ENCODE peak calls at places on chromosomes 6 and 20, in nine cellular contexts. X, C, D, V, O, A, E, G and I are unnamed samples.
A peak's percentile ranks its signal among the peaks of the same experiment; 100 is the strongest.

GRCh38 chr6:47187883-47188587 is 121.7 kb downstream of the TNFRSF21 start:
- DNase-seq in C (no peak), G (peak; percentile 44), E (no peak), O (no peak), D (no peak), V (no peak), X (no peak), A (peak; percentile 41), I (no peak)

GRCh38 chr6:40556881-40557280 is 30.3 kb downstream of the LRFN2 start:
- DNase-seq in C (no peak), V (no peak), O (no peak), X (no peak), D (no peak), G (no peak), A (no peak), E (no peak), I (no peak)

GRCh38 chr6:137683886-137684285 is 183.2 kb upstream of the TNFAIP3 start:
- DNase-seq in X (no peak), G (no peak), D (no peak), C (no peak), O (no peak), A (no peak), V (no peak), E (no peak), I (no peak)

GRCh38 chr20:35368616-35369423 is 43.0 kb downstream of the UQCC1 start:
- DNase-seq in D (no peak), E (no peak), O (no peak), A (peak; percentile 29), C (no peak), V (peak; percentile 15), G (no peak), X (no peak), I (peak; percentile 66)

GRCh38 chr20:46619445-46619844 is 31.8 kb downstream of the SLC13A3 start:
- DNase-seq in V (no peak), E (no peak), A (no peak), O (no peak), X (no peak), C (no peak), G (no peak), D (no peak), I (no peak)

GRCh38 chr20:45114465-45115385 is at the start of gene WFDC5:
- DNase-seq in O (no peak), X (no peak), E (no peak), C (no peak), V (no peak), G (no peak), A (no peak), D (peak; percentile 45), I (no peak)

GRCh38 chr20:4814696-4815252 is 93.1 kb downstream of the PRND start:
- DNase-seq in C (no peak), A (no peak), O (no peak), D (peak; percentile 75), X (no peak), E (no peak), V (no peak), G (no peak), I (no peak)

GRCh38 chr6:144372611-144373010 is 87.5 kb downstream of the UTRN start:
- DNase-seq in X (no peak), V (no peak), D (no peak), G (no peak), E (no peak), C (no peak), A (no peak), O (no peak), I (no peak)

GRCh38 chr20:13012886-13013285 is 4.1 kb downstream of the SPTLC3 start:
- DNase-seq in E (no peak), X (no peak), G (no peak), V (no peak), O (no peak), C (no peak), A (no peak), D (no peak), I (no peak)

GRCh38 chr20:22807646-22808045 is 223.3 kb upstream of the FOXA2 start:
- DNase-seq in C (no peak), O (no peak), D (no peak), A (no peak), X (peak; percentile 48), V (no peak), G (no peak), E (peak; percentile 77), I (no peak)

GRCh38 chr6:44480097-44480539 is 92.6 kb downstream of the CDC5L start:
- DNase-seq in D (no peak), X (no peak), A (no peak), V (no peak), C (no peak), E (no peak), O (no peak), G (no peak), I (peak; percentile 6)

GRCh38 chr6:109178921-109179320 is 83.6 kb downstream of the CEP57L1 start:
- DNase-seq in X (no peak), V (no peak), A (no peak), D (no peak), E (no peak), O (no peak), G (no peak), C (no peak), I (no peak)

GRCh38 chr6:31977816-31978431 is 3.9 kb upstream of the C4A start:
- DNase-seq in E (no peak), X (no peak), A (no peak), D (no peak), C (peak; percentile 46), G (no peak), V (no peak), O (no peak), I (no peak)

GRCh38 chr6:52221302-52221701 is 23.0 kb downstream of the IL17F start:
- DNase-seq in G (no peak), V (peak; percentile 97), C (no peak), X (no peak), A (peak; percentile 18), D (peak; percentile 76), E (no peak), O (no peak), I (no peak)

GRCh38 chr6:41696788-41697187 is 38.6 kb downstream of the TFEB start:
- DNase-seq in A (no peak), E (no peak), O (no peak), G (no peak), X (no peak), V (peak; percentile 10), C (no peak), D (no peak), I (no peak)

GRCh38 chr6:157952751-157953479 is 28.7 kb upstream of the SYNJ2 start:
- DNase-seq in D (no peak), C (no peak), G (peak; percentile 26), E (no peak), O (no peak), V (no peak), X (no peak), A (no peak), I (no peak)

GRCh38 chr6:82704048-82704447 is 340.4 kb downstream of the TPBG start:
- DNase-seq in G (no peak), V (peak; percentile 46), X (no peak), E (no peak), C (no peak), A (peak; percentile 1), D (no peak), O (no peak), I (no peak)

GRCh38 chr20:33359399-33360261 is 41.7 kb downstream of the CDK5RAP1 start:
- DNase-seq in C (no peak), G (no peak), V (no peak), O (no peak), D (no peak), X (no peak), E (no peak), A (no peak), I (no peak)

GRCh38 chr20:48278961-48279481 is 493.7 kb upstream of the SULF2 start:
- DNase-seq in O (no peak), X (no peak), G (no peak), A (peak; percentile 45), D (no peak), C (no peak), V (no peak), E (no peak), I (no peak)